ENCODE peak calls at places on chromosomes 5 and 9, in nine cellular contexts. One of them, this sample, is unnamed. For H3K4me1, the result is how much of the 10 kb centered on the place peaks cover.

GRCh38 chr9:121075251-121076036 is 689 bp downstream of the CNTRL start:
- DNase-seq in tibial artery: no peak
- DNase-seq in CD8-positive, alpha-beta memory T cell: no peak
- DNase-seq in effector memory CD4-positive, alpha-beta T cell: no peak
- DNase-seq in esophagus squamous epithelium: no peak
- DNase-seq in thyroid gland: no peak
- DNase-seq in colonic mucosa: no peak
- DNase-seq in uterus: no peak
- DNase-seq in breast epithelium: no peak
- DNase-seq in this sample: no peak

GRCh38 chr5:3317051-3317795 is 278.4 kb upstream of the IRX1 start:
- DNase-seq in tibial artery: no peak
- DNase-seq in CD8-positive, alpha-beta memory T cell: no peak
- DNase-seq in effector memory CD4-positive, alpha-beta T cell: no peak
- DNase-seq in esophagus squamous epithelium: no peak
- DNase-seq in thyroid gland: no peak
- DNase-seq in colonic mucosa: no peak
- DNase-seq in uterus: no peak
- DNase-seq in breast epithelium: no peak
- DNase-seq in this sample: no peak

GRCh38 chr5:74227081-74227480 is 413.4 kb downstream of the ENC1 start:
- DNase-seq in tibial artery: no peak
- DNase-seq in CD8-positive, alpha-beta memory T cell: no peak
- DNase-seq in effector memory CD4-positive, alpha-beta T cell: no peak
- DNase-seq in esophagus squamous epithelium: no peak
- DNase-seq in thyroid gland: no peak
- DNase-seq in colonic mucosa: no peak
- DNase-seq in uterus: no peak
- DNase-seq in breast epithelium: no peak
- DNase-seq in this sample: no peak

GRCh38 chr5:1726469-1726865 is 73.2 kb downstream of the MRPL36 start:
- DNase-seq in tibial artery: peak
- DNase-seq in CD8-positive, alpha-beta memory T cell: peak
- DNase-seq in effector memory CD4-positive, alpha-beta T cell: no peak
- DNase-seq in esophagus squamous epithelium: no peak
- DNase-seq in thyroid gland: no peak
- DNase-seq in colonic mucosa: peak
- DNase-seq in uterus: no peak
- DNase-seq in breast epithelium: no peak
- DNase-seq in this sample: no peak

GRCh38 chr9:111287127-111287526 is 42.9 kb downstream of the OR2K2 start:
- DNase-seq in tibial artery: no peak
- DNase-seq in CD8-positive, alpha-beta memory T cell: no peak
- DNase-seq in effector memory CD4-positive, alpha-beta T cell: no peak
- DNase-seq in esophagus squamous epithelium: no peak
- DNase-seq in thyroid gland: no peak
- DNase-seq in colonic mucosa: no peak
- DNase-seq in uterus: no peak
- DNase-seq in breast epithelium: no peak
- DNase-seq in this sample: no peak

GRCh38 chr5:926416-927171 is 33.9 kb downstream of the TRIP13 start:
- DNase-seq in tibial artery: peak
- DNase-seq in CD8-positive, alpha-beta memory T cell: no peak
- DNase-seq in effector memory CD4-positive, alpha-beta T cell: no peak
- DNase-seq in esophagus squamous epithelium: no peak
- DNase-seq in thyroid gland: peak
- DNase-seq in colonic mucosa: no peak
- DNase-seq in uterus: peak
- DNase-seq in breast epithelium: no peak
- DNase-seq in this sample: no peak

GRCh38 chr5:178690208-178690607 is 40.3 kb downstream of the ZNF354A start:
- DNase-seq in tibial artery: no peak
- DNase-seq in CD8-positive, alpha-beta memory T cell: no peak
- DNase-seq in effector memory CD4-positive, alpha-beta T cell: no peak
- DNase-seq in esophagus squamous epithelium: no peak
- DNase-seq in thyroid gland: no peak
- DNase-seq in colonic mucosa: no peak
- DNase-seq in uterus: no peak
- DNase-seq in breast epithelium: no peak
- DNase-seq in this sample: no peak

GRCh38 chr9:113471566-113471965 is 8.0 kb downstream of the RGS3 start:
- DNase-seq in tibial artery: no peak
- DNase-seq in CD8-positive, alpha-beta memory T cell: no peak
- DNase-seq in effector memory CD4-positive, alpha-beta T cell: no peak
- DNase-seq in esophagus squamous epithelium: no peak
- DNase-seq in thyroid gland: no peak
- DNase-seq in colonic mucosa: no peak
- DNase-seq in uterus: no peak
- DNase-seq in breast epithelium: no peak
- DNase-seq in this sample: no peak

GRCh38 chr5:137200906-137201305 is 298.2 kb downstream of the SPOCK1 start:
- DNase-seq in tibial artery: no peak
- DNase-seq in CD8-positive, alpha-beta memory T cell: no peak
- DNase-seq in effector memory CD4-positive, alpha-beta T cell: no peak
- DNase-seq in esophagus squamous epithelium: no peak
- DNase-seq in thyroid gland: no peak
- DNase-seq in colonic mucosa: no peak
- DNase-seq in uterus: no peak
- DNase-seq in breast epithelium: no peak
- DNase-seq in this sample: no peak

GRCh38 chr9:36895744-36896260 is 138.3 kb downstream of the PAX5 start:
- DNase-seq in tibial artery: no peak
- DNase-seq in CD8-positive, alpha-beta memory T cell: no peak
- DNase-seq in effector memory CD4-positive, alpha-beta T cell: no peak
- DNase-seq in esophagus squamous epithelium: no peak
- DNase-seq in thyroid gland: no peak
- DNase-seq in colonic mucosa: no peak
- DNase-seq in uterus: no peak
- DNase-seq in breast epithelium: no peak
- DNase-seq in this sample: no peak

GRCh38 chr5:74643160-74643562 is 2.6 kb upstream of the ENC1 start:
- DNase-seq in tibial artery: no peak
- DNase-seq in CD8-positive, alpha-beta memory T cell: no peak
- DNase-seq in effector memory CD4-positive, alpha-beta T cell: no peak
- DNase-seq in esophagus squamous epithelium: no peak
- DNase-seq in thyroid gland: no peak
- DNase-seq in colonic mucosa: no peak
- DNase-seq in uterus: no peak
- DNase-seq in breast epithelium: no peak
- DNase-seq in this sample: no peak

GRCh38 chr5:2039180-2039531 is 156.4 kb upstream of the IRX4 start:
- DNase-seq in tibial artery: no peak
- DNase-seq in CD8-positive, alpha-beta memory T cell: no peak
- DNase-seq in effector memory CD4-positive, alpha-beta T cell: no peak
- DNase-seq in esophagus squamous epithelium: no peak
- DNase-seq in thyroid gland: peak
- DNase-seq in colonic mucosa: no peak
- DNase-seq in uterus: no peak
- DNase-seq in breast epithelium: no peak
- DNase-seq in this sample: no peak

GRCh38 chr5:69048233-69048632 is 45.6 kb upstream of the SLC30A5 start:
- DNase-seq in tibial artery: no peak
- DNase-seq in CD8-positive, alpha-beta memory T cell: no peak
- DNase-seq in effector memory CD4-positive, alpha-beta T cell: no peak
- DNase-seq in esophagus squamous epithelium: no peak
- DNase-seq in thyroid gland: no peak
- DNase-seq in colonic mucosa: no peak
- DNase-seq in uterus: no peak
- DNase-seq in breast epithelium: no peak
- DNase-seq in this sample: peak

GRCh38 chr5:171272996-171273970 is 35.8 kb upstream of the TLX3 start:
- DNase-seq in tibial artery: no peak
- DNase-seq in CD8-positive, alpha-beta memory T cell: no peak
- DNase-seq in effector memory CD4-positive, alpha-beta T cell: no peak
- DNase-seq in esophagus squamous epithelium: no peak
- DNase-seq in thyroid gland: no peak
- DNase-seq in colonic mucosa: no peak
- DNase-seq in uterus: no peak
- DNase-seq in breast epithelium: no peak
- DNase-seq in this sample: peak

GRCh38 chr5:81426347-81426746 is 32.4 kb upstream of the ACOT12 start:
- DNase-seq in tibial artery: no peak
- DNase-seq in CD8-positive, alpha-beta memory T cell: no peak
- DNase-seq in effector memory CD4-positive, alpha-beta T cell: no peak
- DNase-seq in esophagus squamous epithelium: no peak
- DNase-seq in thyroid gland: no peak
- DNase-seq in colonic mucosa: no peak
- DNase-seq in uterus: no peak
- DNase-seq in breast epithelium: no peak
- DNase-seq in this sample: no peak

GRCh38 chr9:95724253-95724991 is 151.1 kb upstream of the ERCC6L2 start:
- DNase-seq in tibial artery: no peak
- DNase-seq in CD8-positive, alpha-beta memory T cell: peak
- DNase-seq in effector memory CD4-positive, alpha-beta T cell: peak
- DNase-seq in esophagus squamous epithelium: no peak
- DNase-seq in thyroid gland: no peak
- DNase-seq in colonic mucosa: no peak
- DNase-seq in uterus: no peak
- DNase-seq in breast epithelium: no peak
- DNase-seq in this sample: no peak

DNA sequence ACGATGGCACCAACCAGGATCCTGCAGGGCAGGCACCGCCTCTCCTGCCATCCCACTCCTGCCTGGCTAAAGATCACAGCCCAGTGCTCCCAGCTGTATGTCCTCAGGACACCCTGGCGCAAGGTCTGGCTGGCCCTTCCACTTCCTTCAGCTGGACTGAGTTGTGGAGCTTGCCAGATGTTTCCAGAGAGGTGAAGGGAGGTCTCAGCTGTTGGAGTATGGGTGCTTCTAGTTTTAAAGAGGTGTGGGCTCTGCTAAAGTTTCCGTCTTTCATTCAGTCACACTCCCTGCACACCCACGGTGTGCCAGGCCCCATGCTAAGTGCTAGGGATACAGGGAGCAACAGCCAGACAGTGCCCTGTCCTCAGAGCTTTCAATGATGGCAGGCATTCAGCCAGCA is 34.1 kb downstream of the C5orf15 start:
- DNase-seq in tibial artery: no peak
- DNase-seq in CD8-positive, alpha-beta memory T cell: no peak
- DNase-seq in effector memory CD4-positive, alpha-beta T cell: no peak
- DNase-seq in esophagus squamous epithelium: no peak
- DNase-seq in thyroid gland: no peak
- DNase-seq in colonic mucosa: no peak
- DNase-seq in uterus: no peak
- DNase-seq in breast epithelium: no peak
- DNase-seq in this sample: no peak
- H3K4me1 ChIP-seq in tibial artery: under half
- H3K4me1 ChIP-seq in CD8-positive, alpha-beta memory T cell: under half
- H3K4me1 ChIP-seq in effector memory CD4-positive, alpha-beta T cell: under half
- H3K4me1 ChIP-seq in esophagus squamous epithelium: under half
- H3K4me1 ChIP-seq in thyroid gland: under half
- H3K4me1 ChIP-seq in colonic mucosa: under half
- H3K4me1 ChIP-seq in uterus: under half
- H3K4me1 ChIP-seq in breast epithelium: under half
- H3K4me1 ChIP-seq in this sample: under half

DNA sequence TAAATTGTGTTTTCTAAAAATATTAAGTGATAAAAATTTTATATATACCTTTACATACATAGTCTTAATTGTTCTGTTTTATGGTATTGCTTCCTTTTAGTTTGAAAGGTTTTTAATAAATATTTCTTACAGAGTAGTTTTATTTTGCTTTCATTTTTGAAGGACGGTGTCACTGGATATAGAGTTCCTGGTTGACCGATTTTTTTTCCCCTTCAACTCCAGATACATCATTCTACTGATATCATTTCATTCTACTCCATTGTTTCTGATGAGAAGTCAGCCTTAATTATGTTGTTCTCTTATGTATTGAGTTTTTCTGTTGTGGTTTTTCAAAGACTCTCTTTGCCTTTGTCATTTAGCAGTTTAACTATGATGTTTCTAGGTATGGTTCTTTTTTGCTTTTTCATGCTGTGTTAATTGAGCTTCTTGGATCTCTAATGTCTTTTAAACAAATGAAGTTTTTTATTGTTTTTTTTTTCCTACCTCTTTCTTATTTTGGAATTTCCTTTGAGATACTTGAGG is 30.4 kb downstream of the MTREX start:
- DNase-seq in tibial artery: no peak
- DNase-seq in CD8-positive, alpha-beta memory T cell: no peak
- DNase-seq in effector memory CD4-positive, alpha-beta T cell: no peak
- DNase-seq in esophagus squamous epithelium: no peak
- DNase-seq in thyroid gland: no peak
- DNase-seq in colonic mucosa: no peak
- DNase-seq in uterus: no peak
- DNase-seq in breast epithelium: no peak
- DNase-seq in this sample: no peak
- H3K4me3 ChIP-seq in tibial artery: peak
- H3K4me3 ChIP-seq in CD8-positive, alpha-beta memory T cell: no peak
- H3K4me3 ChIP-seq in effector memory CD4-positive, alpha-beta T cell: no peak
- H3K4me3 ChIP-seq in esophagus squamous epithelium: no peak
- H3K4me3 ChIP-seq in thyroid gland: no peak
- H3K4me3 ChIP-seq in colonic mucosa: no peak
- H3K4me3 ChIP-seq in uterus: no peak
- H3K4me3 ChIP-seq in breast epithelium: no peak
- H3K4me3 ChIP-seq in this sample: no peak

GRCh38 chr9:137519553-137519952 is 30.6 kb downstream of the PNPLA7 start:
- DNase-seq in tibial artery: no peak
- DNase-seq in CD8-positive, alpha-beta memory T cell: peak
- DNase-seq in effector memory CD4-positive, alpha-beta T cell: no peak
- DNase-seq in esophagus squamous epithelium: no peak
- DNase-seq in thyroid gland: no peak
- DNase-seq in colonic mucosa: no peak
- DNase-seq in uterus: no peak
- DNase-seq in breast epithelium: no peak
- DNase-seq in this sample: no peak
- H3K4me1 ChIP-seq in tibial artery: under half
- H3K4me1 ChIP-seq in CD8-positive, alpha-beta memory T cell: under half
- H3K4me1 ChIP-seq in effector memory CD4-positive, alpha-beta T cell: under half
- H3K4me1 ChIP-seq in esophagus squamous epithelium: under half
- H3K4me1 ChIP-seq in thyroid gland: under half
- H3K4me1 ChIP-seq in colonic mucosa: under half
- H3K4me1 ChIP-seq in uterus: under half
- H3K4me1 ChIP-seq in breast epithelium: under half
- H3K4me1 ChIP-seq in this sample: under half

GRCh38 chr5:139393497-139394122 is 1.3 kb downstream of the PROB1 start:
- DNase-seq in tibial artery: no peak
- DNase-seq in CD8-positive, alpha-beta memory T cell: no peak
- DNase-seq in effector memory CD4-positive, alpha-beta T cell: no peak
- DNase-seq in esophagus squamous epithelium: no peak
- DNase-seq in thyroid gland: no peak
- DNase-seq in colonic mucosa: no peak
- DNase-seq in uterus: no peak
- DNase-seq in breast epithelium: no peak
- DNase-seq in this sample: no peak

GRCh38 chr5:139394654-139395566 is at the start of gene PROB1:
- DNase-seq in tibial artery: no peak
- DNase-seq in CD8-positive, alpha-beta memory T cell: no peak
- DNase-seq in effector memory CD4-positive, alpha-beta T cell: no peak
- DNase-seq in esophagus squamous epithelium: no peak
- DNase-seq in thyroid gland: peak
- DNase-seq in colonic mucosa: no peak
- DNase-seq in uterus: no peak
- DNase-seq in breast epithelium: no peak
- DNase-seq in this sample: no peak

GRCh38 chr5:139392678-139393496 is 2.0 kb downstream of the PROB1 start:
- DNase-seq in tibial artery: no peak
- DNase-seq in CD8-positive, alpha-beta memory T cell: peak
- DNase-seq in effector memory CD4-positive, alpha-beta T cell: peak
- DNase-seq in esophagus squamous epithelium: no peak
- DNase-seq in thyroid gland: peak
- DNase-seq in colonic mucosa: peak
- DNase-seq in uterus: no peak
- DNase-seq in breast epithelium: no peak
- DNase-seq in this sample: no peak

GRCh38 chr5:139395844-139396640 is 1.1 kb upstream of the PROB1 start:
- DNase-seq in tibial artery: no peak
- DNase-seq in CD8-positive, alpha-beta memory T cell: no peak
- DNase-seq in effector memory CD4-positive, alpha-beta T cell: no peak
- DNase-seq in esophagus squamous epithelium: no peak
- DNase-seq in thyroid gland: no peak
- DNase-seq in colonic mucosa: no peak
- DNase-seq in uterus: no peak
- DNase-seq in breast epithelium: no peak
- DNase-seq in this sample: peak

GRCh38 chr5:139394123-139394653 is 716 bp downstream of the PROB1 start:
- DNase-seq in tibial artery: no peak
- DNase-seq in CD8-positive, alpha-beta memory T cell: peak
- DNase-seq in effector memory CD4-positive, alpha-beta T cell: no peak
- DNase-seq in esophagus squamous epithelium: no peak
- DNase-seq in thyroid gland: peak
- DNase-seq in colonic mucosa: peak
- DNase-seq in uterus: peak
- DNase-seq in breast epithelium: no peak
- DNase-seq in this sample: no peak
- H3K4me3 ChIP-seq in tibial artery: peak
- H3K4me3 ChIP-seq in CD8-positive, alpha-beta memory T cell: peak
- H3K4me3 ChIP-seq in effector memory CD4-positive, alpha-beta T cell: peak
- H3K4me3 ChIP-seq in esophagus squamous epithelium: peak
- H3K4me3 ChIP-seq in thyroid gland: peak
- H3K4me3 ChIP-seq in colonic mucosa: peak
- H3K4me3 ChIP-seq in uterus: peak
- H3K4me3 ChIP-seq in breast epithelium: peak
- H3K4me3 ChIP-seq in this sample: no peak

This sample was measured in SJCRH30.